ENCODE peak calls at places on chromosomes 5 and 9, in nine cellular contexts. One of them, this sample, is unnamed.

GRCh38 chr5:132425009-132425937 is 55.8 kb downstream of the SLC22A5 start:
- DNase-seq in AG04450: no peak
- DNase-seq in dorsolateral prefrontal cortex: no peak
- DNase-seq in skeletal muscle cell: peak; percentile 71
- DNase-seq in CD4-positive, CD25-positive, alpha-beta regulatory T cell: peak; percentile 72
- DNase-seq in GM13976: peak; percentile 81
- DNase-seq in neuronal stem cell: no peak
- DNase-seq in adipocyte: peak; percentile 75
- DNase-seq in stimulated activated CD4-positive, alpha-beta T cell treated with anti-CD3 and anti-CD28 coated beads, Interleukin-2, amount 100 ng/mL, for 48 hours: peak; percentile 56
- DNase-seq in this sample: peak; percentile 77

GRCh38 chr5:87398981-87399616 is 13.6 kb downstream of the CCNH start:
- DNase-seq in AG04450: no peak
- DNase-seq in dorsolateral prefrontal cortex: no peak
- DNase-seq in skeletal muscle cell: no peak
- DNase-seq in CD4-positive, CD25-positive, alpha-beta regulatory T cell: no peak
- DNase-seq in GM13976: no peak
- DNase-seq in neuronal stem cell: no peak
- DNase-seq in adipocyte: no peak
- DNase-seq in stimulated activated CD4-positive, alpha-beta T cell treated with anti-CD3 and anti-CD28 coated beads, Interleukin-2, amount 100 ng/mL, for 48 hours: no peak
- DNase-seq in this sample: no peak

GRCh38 chr5:139402561-139403158 is 1.2 kb downstream of the SPATA24 start:
- DNase-seq in AG04450: no peak
- DNase-seq in dorsolateral prefrontal cortex: no peak
- DNase-seq in skeletal muscle cell: no peak
- DNase-seq in CD4-positive, CD25-positive, alpha-beta regulatory T cell: no peak
- DNase-seq in GM13976: no peak
- DNase-seq in neuronal stem cell: no peak
- DNase-seq in adipocyte: no peak
- DNase-seq in stimulated activated CD4-positive, alpha-beta T cell treated with anti-CD3 and anti-CD28 coated beads, Interleukin-2, amount 100 ng/mL, for 48 hours: no peak
- DNase-seq in this sample: no peak

GRCh38 chr5:52139888-52140580 is 647.7 kb upstream of the ITGA1 start:
- DNase-seq in AG04450: no peak
- DNase-seq in dorsolateral prefrontal cortex: no peak
- DNase-seq in skeletal muscle cell: no peak
- DNase-seq in CD4-positive, CD25-positive, alpha-beta regulatory T cell: no peak
- DNase-seq in GM13976: no peak
- DNase-seq in neuronal stem cell: no peak
- DNase-seq in adipocyte: no peak
- DNase-seq in stimulated activated CD4-positive, alpha-beta T cell treated with anti-CD3 and anti-CD28 coated beads, Interleukin-2, amount 100 ng/mL, for 48 hours: no peak
- DNase-seq in this sample: no peak

GRCh38 chr9:136237486-136238341 is 7.9 kb downstream of the QSOX2 start:
- DNase-seq in AG04450: no peak
- DNase-seq in dorsolateral prefrontal cortex: no peak
- DNase-seq in skeletal muscle cell: no peak
- DNase-seq in CD4-positive, CD25-positive, alpha-beta regulatory T cell: no peak
- DNase-seq in GM13976: no peak
- DNase-seq in neuronal stem cell: no peak
- DNase-seq in adipocyte: no peak
- DNase-seq in stimulated activated CD4-positive, alpha-beta T cell treated with anti-CD3 and anti-CD28 coated beads, Interleukin-2, amount 100 ng/mL, for 48 hours: no peak
- DNase-seq in this sample: no peak

GRCh38 chr5:135371738-135372232 is 27.2 kb downstream of the MACROH2A1 start:
- DNase-seq in AG04450: no peak
- DNase-seq in dorsolateral prefrontal cortex: no peak
- DNase-seq in skeletal muscle cell: no peak
- DNase-seq in CD4-positive, CD25-positive, alpha-beta regulatory T cell: no peak
- DNase-seq in GM13976: no peak
- DNase-seq in neuronal stem cell: no peak
- DNase-seq in adipocyte: peak; percentile 68
- DNase-seq in stimulated activated CD4-positive, alpha-beta T cell treated with anti-CD3 and anti-CD28 coated beads, Interleukin-2, amount 100 ng/mL, for 48 hours: no peak
- DNase-seq in this sample: no peak

GRCh38 chr5:54098267-54098666 is 212.1 kb downstream of the ARL15 start:
- DNase-seq in AG04450: no peak
- DNase-seq in dorsolateral prefrontal cortex: no peak
- DNase-seq in skeletal muscle cell: no peak
- DNase-seq in CD4-positive, CD25-positive, alpha-beta regulatory T cell: no peak
- DNase-seq in GM13976: no peak
- DNase-seq in neuronal stem cell: peak; percentile 20
- DNase-seq in adipocyte: no peak
- DNase-seq in stimulated activated CD4-positive, alpha-beta T cell treated with anti-CD3 and anti-CD28 coated beads, Interleukin-2, amount 100 ng/mL, for 48 hours: no peak
- DNase-seq in this sample: no peak

GRCh38 chr5:143824851-143825720 is 13.1 kb downstream of the HMHB1 start:
- DNase-seq in AG04450: peak; percentile 45
- DNase-seq in dorsolateral prefrontal cortex: peak; percentile 74
- DNase-seq in skeletal muscle cell: peak; percentile 29
- DNase-seq in CD4-positive, CD25-positive, alpha-beta regulatory T cell: peak; percentile 74
- DNase-seq in GM13976: peak; percentile 64
- DNase-seq in neuronal stem cell: peak; percentile 79
- DNase-seq in adipocyte: peak; percentile 88
- DNase-seq in stimulated activated CD4-positive, alpha-beta T cell treated with anti-CD3 and anti-CD28 coated beads, Interleukin-2, amount 100 ng/mL, for 48 hours: peak; percentile 85
- DNase-seq in this sample: peak; percentile 80

GRCh38 chr5:171543486-171543885 is 124.0 kb downstream of the FGF18 start:
- DNase-seq in AG04450: no peak
- DNase-seq in dorsolateral prefrontal cortex: no peak
- DNase-seq in skeletal muscle cell: no peak
- DNase-seq in CD4-positive, CD25-positive, alpha-beta regulatory T cell: no peak
- DNase-seq in GM13976: no peak
- DNase-seq in neuronal stem cell: no peak
- DNase-seq in adipocyte: no peak
- DNase-seq in stimulated activated CD4-positive, alpha-beta T cell treated with anti-CD3 and anti-CD28 coated beads, Interleukin-2, amount 100 ng/mL, for 48 hours: no peak
- DNase-seq in this sample: no peak

This sample was measured in naive thymus-derived CD4-positive, alpha-beta T cell.